ENCODE peak calls at places on chromosomes 11 and 22, in four cellular contexts. One of them, this sample, is unnamed.

GRCh38 chr11:43925063-43925931 is 17.1 kb upstream of the C11orf96 start:
- DNase-seq in M059J: no peak
- DNase-seq in upper lobe of right lung: no peak
- DNase-seq in CD4-positive, alpha-beta T cell: no peak
- DNase-seq in this sample: no peak

GRCh38 chr22:48704335-48704734 is 1123.3 kb downstream of the BRD1 start:
- DNase-seq in upper lobe of right lung: peak
- DNase-seq in M059J: no peak
- DNase-seq in CD4-positive, alpha-beta T cell: no peak
- DNase-seq in this sample: no peak

GRCh38 chr11:112176077-112176476 is 765 bp downstream of the BCO2 start:
- DNase-seq in M059J: no peak
- DNase-seq in upper lobe of right lung: no peak
- DNase-seq in CD4-positive, alpha-beta T cell: no peak
- DNase-seq in this sample: no peak

GRCh38 chr22:44348963-44349950 is 36.5 kb upstream of the SHISAL1 start:
- DNase-seq in upper lobe of right lung: no peak
- DNase-seq in CD4-positive, alpha-beta T cell: no peak
- DNase-seq in M059J: no peak
- DNase-seq in this sample: no peak

GRCh38 chr22:19964701-19965386 is 23.2 kb upstream of the TXNRD2 start:
- DNase-seq in CD4-positive, alpha-beta T cell: no peak
- DNase-seq in upper lobe of right lung: no peak
- DNase-seq in M059J: no peak
- DNase-seq in this sample: no peak

GRCh38 chr22:25709758-25710157 is 32.2 kb upstream of the MYO18B start:
- DNase-seq in upper lobe of right lung: no peak
- DNase-seq in CD4-positive, alpha-beta T cell: no peak
- DNase-seq in M059J: no peak
- DNase-seq in this sample: no peak

GRCh38 chr22:31625661-31626426 is 36.2 kb downstream of the PISD start:
- DNase-seq in M059J: no peak
- DNase-seq in upper lobe of right lung: no peak
- DNase-seq in CD4-positive, alpha-beta T cell: no peak
- DNase-seq in this sample: no peak

GRCh38 chr11:10478574-10479550 is 23.8 kb downstream of the AMPD3 start:
- DNase-seq in upper lobe of right lung: no peak
- DNase-seq in M059J: no peak
- DNase-seq in CD4-positive, alpha-beta T cell: no peak
- DNase-seq in this sample: no peak

GRCh38 chr11:4211991-4212390 is 117.4 kb downstream of the RRM1 start:
- DNase-seq in M059J: no peak
- DNase-seq in upper lobe of right lung: no peak
- DNase-seq in CD4-positive, alpha-beta T cell: no peak
- DNase-seq in this sample: no peak

GRCh38 chr11:128579790-128580504 is 7.4 kb downstream of the ETS1 start:
- DNase-seq in upper lobe of right lung: no peak
- DNase-seq in CD4-positive, alpha-beta T cell: no peak
- DNase-seq in M059J: peak
- DNase-seq in this sample: peak

GRCh38 chr11:119169272-119169719 is 771 bp downstream of the NLRX1 start:
- DNase-seq in CD4-positive, alpha-beta T cell: peak
- DNase-seq in M059J: peak
- DNase-seq in upper lobe of right lung: peak
- DNase-seq in this sample: peak

GRCh38 chr11:119828011-119828410 is 99.0 kb upstream of the NECTIN1 start:
- DNase-seq in CD4-positive, alpha-beta T cell: no peak
- DNase-seq in upper lobe of right lung: no peak
- DNase-seq in M059J: no peak
- DNase-seq in this sample: no peak

GRCh38 chr22:29917052-29917902 is 34.3 kb downstream of the MTMR3 start:
- DNase-seq in M059J: no peak
- DNase-seq in CD4-positive, alpha-beta T cell: no peak
- DNase-seq in upper lobe of right lung: no peak
- DNase-seq in this sample: no peak

GRCh38 chr11:47350315-47350714 is 2.2 kb downstream of the MYBPC3 start:
- DNase-seq in M059J: no peak
- DNase-seq in upper lobe of right lung: no peak
- DNase-seq in CD4-positive, alpha-beta T cell: no peak
- DNase-seq in this sample: no peak

GRCh38 chr11:8693010-8693551 is 10.5 kb downstream of the RPL27A start:
- DNase-seq in CD4-positive, alpha-beta T cell: no peak
- DNase-seq in M059J: no peak
- DNase-seq in upper lobe of right lung: no peak
- DNase-seq in this sample: no peak

GRCh38 chr11:64138413-64138812 is 27.5 kb downstream of the MACROD1 start:
- DNase-seq in M059J: no peak
- DNase-seq in upper lobe of right lung: no peak
- DNase-seq in CD4-positive, alpha-beta T cell: no peak
- DNase-seq in this sample: no peak

GRCh38 chr11:3133456-3134217 is 31.5 kb downstream of the OSBPL5 start:
- DNase-seq in CD4-positive, alpha-beta T cell: no peak
- DNase-seq in upper lobe of right lung: peak
- DNase-seq in M059J: no peak
- DNase-seq in this sample: no peak

GRCh38 chr11:129410561-129410960 is 34.9 kb downstream of the BARX2 start:
- DNase-seq in CD4-positive, alpha-beta T cell: no peak
- DNase-seq in upper lobe of right lung: no peak
- DNase-seq in M059J: peak
- DNase-seq in this sample: no peak

GRCh38 chr11:132779487-132779886 is 752.8 kb downstream of the OPCML start:
- DNase-seq in upper lobe of right lung: no peak
- DNase-seq in M059J: no peak
- DNase-seq in CD4-positive, alpha-beta T cell: no peak
- DNase-seq in this sample: no peak

This sample was measured in kidney tubule cell.